ENCODE peak calls at places on chromosomes 3 and 15, in nine cellular contexts. C is progenitor cell of endocrine pancreas; N is GM19239; P is nucleus accumbens; E is BE2C; H is HCEC 1CT; F is pancreas; G is LoVo; W is effector memory CD8-positive, alpha-beta T cell. B is an unnamed sample.

GRCh38 chr3:104564045-104564643 is 802.6 kb upstream of the ALCAM start:
- DNase-seq in C (no peak), N (no peak), P (peak; percentile 3), E (peak; percentile 68), H (peak; percentile 20), F (no peak), G (peak; percentile 24), W (peak; percentile 43), B (peak; percentile 66)

GRCh38 chr3:127182446-127182845 is 10.5 kb upstream of the PRR23E start:
- DNase-seq in C (no peak), N (no peak), P (no peak), E (no peak), H (no peak), F (no peak), G (no peak), W (no peak), B (no peak)

GRCh38 chr3:127665586-127665985 is 7.2 kb upstream of the ABTB1 start:
- DNase-seq in C (no peak), N (no peak), P (no peak), E (no peak), H (no peak), F (no peak), G (no peak), W (no peak), B (no peak)

GRCh38 chr15:74400915-74401757 is 32.6 kb downstream of the SEMA7A start:
- DNase-seq in C (no peak), N (no peak), P (no peak), E (no peak), H (no peak), F (no peak), G (peak; percentile 49), W (no peak), B (peak; percentile 87)

GRCh38 chr3:122572940-122573412 is 4.5 kb upstream of the PARP15 start:
- DNase-seq in C (no peak), N (no peak), P (no peak), E (no peak), H (peak; percentile 79), F (no peak), G (peak; percentile 40), W (peak; percentile 16), B (no peak)

GRCh38 chr3:57518276-57518914 is 25.7 kb downstream of the DNAH12 start:
- DNase-seq in C (no peak), N (no peak), P (no peak), E (no peak), H (peak; percentile 42), F (no peak), G (peak; percentile 13), W (no peak), B (no peak)

GRCh38 chr3:28053759-28054158 is 187.7 kb upstream of the CMC1 start:
- DNase-seq in C (no peak), N (no peak), P (no peak), E (no peak), H (peak; percentile 94), F (no peak), G (peak; percentile 55), W (no peak), B (no peak)

GRCh38 chr3:192409203-192409837 is 318.0 kb downstream of the FGF12 start:
- DNase-seq in C (peak; percentile 51), N (no peak), P (peak; percentile 24), E (no peak), H (no peak), F (peak; percentile 18), G (no peak), W (no peak), B (peak; percentile 77)

GRCh38 chr3:123446210-123446609 is 2.7 kb downstream of the ADCY5 start:
- DNase-seq in C (no peak), N (no peak), P (no peak), E (no peak), H (no peak), F (no peak), G (no peak), W (no peak), B (no peak)